ENCODE peak calls at places on chromosomes 3 and 15, in eight cellular contexts. Q is heart left ventricle, H is lung, O is heart right ventricle, L is pancreas, Z is aorta, F is fibroblast of lung, U is adrenal gland. R is an unnamed sample.

GRCh38 chr3:58173029-58173669 is 37.6 kb downstream of the DNASE1L3 start:
- DNase-seq in Q (no peak), H (no peak), O (no peak), L (no peak), Z (no peak), F (no peak), U (no peak), R (no peak)

GRCh38 chr3:24220859-24221657 is 273.6 kb downstream of the THRB start:
- DNase-seq in Q (peak; percentile 12), H (no peak), O (no peak), L (no peak), Z (peak; percentile 68), F (peak; percentile 98), U (no peak), R (peak; percentile 19)

GRCh38 chr3:152957488-152957887 is 122.6 kb downstream of the P2RY1 start:
- DNase-seq in Q (no peak), H (no peak), O (no peak), L (no peak), Z (no peak), F (no peak), U (no peak), R (no peak)

GRCh38 chr3:3619815-3620214 is 179.4 kb upstream of the LRRN1 start:
- DNase-seq in Q (no peak), H (no peak), O (no peak), L (no peak), Z (no peak), F (no peak), U (no peak), R (no peak)

GRCh38 chr3:17638351-17638750 is 104.1 kb downstream of the TBC1D5 start:
- DNase-seq in Q (no peak), H (no peak), O (no peak), L (no peak), Z (no peak), F (no peak), U (no peak), R (no peak)

GRCh38 chr3:32399030-32399620 is 7.5 kb downstream of the CMTM7 start:
- DNase-seq in Q (no peak), H (no peak), O (no peak), L (no peak), Z (no peak), F (no peak), U (no peak), R (no peak)

GRCh38 chr3:112120485-112120836 is 12.6 kb downstream of the GCSAM start:
- DNase-seq in Q (no peak), H (no peak), O (no peak), L (no peak), Z (no peak), F (no peak), U (no peak), R (no peak)

GRCh38 chr15:89576417-89576773 is 1.1 kb downstream of the TICRR start:
- DNase-seq in Q (no peak), H (no peak), O (no peak), L (no peak), Z (no peak), F (no peak), U (no peak), R (no peak)

GRCh38 chr3:169574531-169574930 is 89.0 kb downstream of the MECOM start:
- DNase-seq in Q (no peak), H (no peak), O (no peak), L (no peak), Z (no peak), F (no peak), U (no peak), R (no peak)

GRCh38 chr3:142808103-142808917 is 80.6 kb downstream of the PCOLCE2 start:
- DNase-seq in Q (no peak), H (no peak), O (no peak), L (no peak), Z (no peak), F (peak; percentile 86), U (no peak), R (no peak)

GRCh38 chr15:78291698-78292097 is 7.7 kb downstream of the SKIC8 start:
- DNase-seq in Q (no peak), H (no peak), O (no peak), L (no peak), Z (no peak), F (no peak), U (no peak), R (peak; percentile 63)

GRCh38 chr15:79595995-79596622 is 164.0 kb downstream of the MINAR1 start:
- DNase-seq in Q (peak; percentile 9), H (peak; percentile 54), O (no peak), L (no peak), Z (peak; percentile 60), F (peak; percentile 65), U (peak; percentile 49), R (peak; percentile 22)

GRCh38 chr15:93063292-93063671 is 25.7 kb downstream of the RGMA start:
- DNase-seq in Q (no peak), H (no peak), O (no peak), L (peak; percentile 29), Z (peak; percentile 29), F (no peak), U (no peak), R (no peak)

GRCh38 chr3:171317133-171317532 is 143.1 kb downstream of the TNIK start:
- DNase-seq in Q (peak; percentile 78), H (no peak), O (no peak), L (no peak), Z (no peak), F (peak; percentile 38), U (no peak), R (no peak)

GRCh38 chr3:184379375-184380209 is at the start of gene CHRD:
- DNase-seq in Q (peak; percentile 45), H (no peak), O (peak; percentile 59), L (peak; percentile 63), Z (no peak), F (no peak), U (no peak), R (no peak)

GRCh38 chr3:42504334-42505202 is 2.1 kb downstream of the VIPR1 start:
- DNase-seq in Q (peak; percentile 5), H (no peak), O (no peak), L (peak; percentile 37), Z (no peak), F (no peak), U (peak; percentile 1), R (no peak)

GRCh38 chr15:66829551-66830131 is 127.6 kb downstream of the SMAD6 start:
- DNase-seq in Q (no peak), H (no peak), O (no peak), L (no peak), Z (no peak), F (no peak), U (no peak), R (no peak)

DNA sequence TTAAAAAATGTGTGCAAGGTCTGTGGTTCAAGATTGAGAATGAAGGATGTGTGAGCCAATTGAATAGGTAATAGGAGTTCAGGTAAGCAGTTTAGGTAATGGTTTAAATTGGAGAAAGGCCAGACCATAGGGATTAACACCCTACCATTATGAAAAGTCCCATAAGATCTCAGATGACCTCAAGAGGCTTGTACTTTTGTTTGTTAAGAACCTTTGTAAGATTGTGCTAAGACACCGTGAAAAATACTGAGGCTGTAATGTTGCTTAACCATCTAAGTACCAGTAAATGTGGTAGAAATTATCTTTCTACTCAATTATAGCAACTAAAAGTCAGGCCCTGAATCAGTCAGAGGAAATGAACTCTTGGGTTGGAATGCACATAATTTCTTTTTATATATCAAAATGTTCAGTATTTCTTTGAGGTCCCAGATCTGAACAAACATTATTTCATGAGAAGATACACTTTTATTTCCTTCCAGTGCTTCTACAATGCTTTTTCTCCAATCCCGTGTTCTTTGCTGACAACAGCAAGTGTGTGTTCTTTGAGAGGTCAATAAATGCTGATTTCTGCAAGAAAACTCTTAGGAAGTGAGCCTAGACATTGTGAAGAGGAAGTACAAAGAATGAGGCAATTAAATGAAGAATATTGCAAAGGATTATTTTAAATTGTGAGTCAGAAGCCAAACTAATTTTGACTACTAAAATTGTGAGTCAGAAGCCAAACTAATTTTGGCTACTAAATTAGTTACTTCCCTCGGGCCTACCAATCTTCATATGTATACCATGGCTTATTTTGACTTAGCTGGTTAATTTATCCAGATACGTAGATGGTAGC is 66.5 kb downstream of the TCF12 start:
- DNase-seq in Q (no peak), H (no peak), O (no peak), L (no peak), Z (no peak), F (peak; percentile 51), U (no peak), R (no peak)
- H3K4me1 ChIP-seq in Q (peaks cover 92% of the 10 kb centered on the region), H (peaks cover 3% of the 10 kb centered on the region), O (peaks cover 78% of the 10 kb centered on the region), L (peaks cover 26% of the 10 kb centered on the region), Z (no peaks in the 10 kb centered on the region), F (peaks cover 10% of the 10 kb centered on the region), U (peaks cover 79% of the 10 kb centered on the region), R (no peaks in the 10 kb centered on the region)

GRCh38 chr15:43280996-43281395 is 14.3 kb upstream of the TGM5 start:
- DNase-seq in Q (no peak), H (no peak), O (no peak), L (no peak), Z (no peak), F (no peak), U (no peak), R (no peak)

GRCh38 chr15:43281926-43282602 is 15.3 kb upstream of the TGM5 start:
- DNase-seq in Q (no peak), H (no peak), O (no peak), L (no peak), Z (no peak), F (no peak), U (no peak), R (no peak)

GRCh38 chr15:43286074-43286473 is 19.3 kb upstream of the TGM5 start:
- DNase-seq in Q (no peak), H (no peak), O (no peak), L (peak; percentile 52), Z (no peak), F (no peak), U (no peak), R (no peak)

GRCh38 chr15:43287254-43287653 is 20.5 kb upstream of the TGM5 start:
- DNase-seq in Q (no peak), H (no peak), O (no peak), L (no peak), Z (no peak), F (no peak), U (no peak), R (no peak)

GRCh38 chr15:43285609-43286037 is 18.9 kb upstream of the TGM5 start:
- DNase-seq in Q (no peak), H (peak; percentile 40), O (no peak), L (no peak), Z (no peak), F (peak; percentile 42), U (peak; percentile 56), R (peak; percentile 56)
- H3K4me1 ChIP-seq in Q (no peaks in the 10 kb centered on the region), H (no peaks in the 10 kb centered on the region), O (no peaks in the 10 kb centered on the region), L (no peaks in the 10 kb centered on the region), Z (no peaks in the 10 kb centered on the region), F (no peaks in the 10 kb centered on the region), U (no peaks in the 10 kb centered on the region), R (no peaks in the 10 kb centered on the region)

DNA sequence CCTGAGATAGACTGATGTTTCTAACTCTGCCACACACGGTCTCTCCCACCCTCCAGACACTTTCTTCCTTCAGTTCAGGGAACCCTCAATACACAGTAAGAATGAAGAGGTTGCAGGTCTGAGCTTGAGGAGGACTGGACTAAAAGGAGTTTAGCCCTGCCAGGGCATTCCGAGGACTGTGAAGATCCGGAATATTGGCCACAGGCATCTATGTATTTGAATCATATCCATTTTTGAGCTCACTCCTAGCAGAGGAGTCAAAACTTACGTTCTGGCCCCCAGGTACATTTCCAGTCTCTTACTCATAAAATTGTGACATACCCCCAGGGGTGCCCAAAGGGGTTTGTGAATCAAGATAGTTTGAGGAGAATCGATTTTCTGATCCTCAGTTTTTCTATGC is 27.6 kb upstream of the SRP14 start:
- DNase-seq in Q (no peak), H (no peak), O (no peak), L (no peak), Z (no peak), F (peak; percentile 24), U (no peak), R (no peak)
- H3K4me1 ChIP-seq in Q (peaks cover 25% of the 10 kb centered on the region), H (peaks cover 22% of the 10 kb centered on the region), O (peaks cover 16% of the 10 kb centered on the region), L (peaks cover 23% of the 10 kb centered on the region), Z (no peaks in the 10 kb centered on the region), F (peaks cover 15% of the 10 kb centered on the region), U (peaks cover 23% of the 10 kb centered on the region), R (peaks cover 14% of the 10 kb centered on the region)

GRCh38 chr3:52202384-52203077 is 4.6 kb downstream of the ALAS1 start:
- DNase-seq in Q (no peak), H (no peak), O (no peak), L (no peak), Z (no peak), F (no peak), U (no peak), R (no peak)
- H3K4me1 ChIP-seq in Q (peaks cover 49% of the 10 kb centered on the region), H (peaks cover 17% of the 10 kb centered on the region), O (peaks cover 47% of the 10 kb centered on the region), L (no peaks in the 10 kb centered on the region), Z (no peaks in the 10 kb centered on the region), F (peaks cover 12% of the 10 kb centered on the region), U (peaks cover 86% of the 10 kb centered on the region), R (peaks cover 1% of the 10 kb centered on the region)